ENCODE peak calls at places on chromosomes 12 and 14, in four cellular contexts. N, G, X and S are unnamed samples.
A peak's percentile ranks its signal among the peaks of the same experiment; 100 is the strongest.

GRCh38 chr14:65360144-65360784 is 52.3 kb upstream of the FUT8 start:
- DNase-seq in G (no peak), N (no peak), X (no peak), S (no peak)

GRCh38 chr14:67432088-67432564 is 20.2 kb upstream of the PLEK2 start:
- DNase-seq in G (peak; percentile 20), N (no peak), X (no peak), S (no peak)

GRCh38 chr12:93502802-93503623 is 35.7 kb downstream of the MRPL42 start:
- DNase-seq in X (peak; percentile 28), G (no peak), N (peak; percentile 48), S (no peak)

GRCh38 chr12:84785281-84785680 is 127.3 kb downstream of the SLC6A15 start:
- DNase-seq in N (no peak), G (no peak), X (no peak), S (no peak)

GRCh38 chr12:91513354-91513753 is 330.7 kb upstream of the DCN start:
- DNase-seq in X (no peak), N (no peak), G (no peak), S (no peak)

GRCh38 chr12:95146767-95147166 is 70.5 kb downstream of the FGD6 start:
- DNase-seq in N (no peak), X (no peak), G (no peak), S (no peak)

GRCh38 chr12:3016191-3016590 is 57.0 kb downstream of the TEAD4 start:
- DNase-seq in G (no peak), N (no peak), X (no peak), S (no peak)

GRCh38 chr12:104957388-104958008 is 592 bp downstream of the SLC41A2 start:
- DNase-seq in N (no peak), G (no peak), X (peak; percentile 37), S (no peak)

GRCh38 chr14:59360923-59361794 is 104.0 kb downstream of the GPR135 start:
- DNase-seq in N (peak; percentile 22), G (peak; percentile 16), X (no peak), S (peak; percentile 81)

GRCh38 chr12:7937867-7938506 is 2.0 kb upstream of the SLC2A3 start:
- DNase-seq in X (peak; percentile 29), N (no peak), G (no peak), S (no peak)

GRCh38 chr12:78696267-78696666 is 168.3 kb upstream of the SYT1 start:
- DNase-seq in G (no peak), N (no peak), X (no peak), S (no peak)